ENCODE peak calls at places on chromosome 12, in four cellular contexts. A is K562, C is A549, E is GM12878. K is an unnamed sample.
A peak's percentile ranks its signal among the peaks of the same experiment; 100 is the strongest.

GRCh38 chr12:92421701-92422100 is 276.1 kb upstream of the BTG1 start:
- DNase-seq in E (no peak), A (no peak), C (peak; percentile 75), K (peak; percentile 71)

GRCh38 chr12:80187660-80188090 is 88.3 kb downstream of the OTOGL start:
- DNase-seq in C (no peak), E (peak; percentile 40), A (no peak), K (peak; percentile 41)

GRCh38 chr12:108704527-108704926 is 26.8 kb downstream of the CORO1C start:
- DNase-seq in C (no peak), E (no peak), A (no peak), K (no peak)

GRCh38 chr12:130448044-130448821 is 110.5 kb downstream of the PIWIL1 start:
- DNase-seq in C (no peak), E (no peak), A (peak; percentile 43), K (no peak)

GRCh38 chr12:34405286-34406227 is 383.3 kb downstream of the ALG10 start:
- DNase-seq in E (no peak), A (peak; percentile 0), C (no peak), K (no peak)

GRCh38 chr12:4140607-4141301 is 132.8 kb upstream of the CCND2 start:
- DNase-seq in A (no peak), C (no peak), E (no peak), K (no peak)

GRCh38 chr12:29640589-29641345 is 143.0 kb downstream of the TMTC1 start:
- DNase-seq in E (no peak), C (peak; percentile 35), A (no peak), K (peak; percentile 68)

GRCh38 chr12:120119395-120119973 is 2.9 kb upstream of the RAB35 start:
- DNase-seq in E (peak; percentile 91), A (no peak), C (peak; percentile 56), K (peak; percentile 90)

GRCh38 chr12:16325426-16325825 is 22.0 kb upstream of the MGST1 start:
- DNase-seq in E (no peak), C (no peak), A (no peak), K (no peak)

GRCh38 chr12:95258803-95259202 is 41.2 kb downstream of the VEZT start:
- DNase-seq in C (no peak), A (no peak), E (no peak), K (no peak)

GRCh38 chr12:132593938-132594358 is 16.4 kb downstream of the LRCOL1 start:
- DNase-seq in E (no peak), A (peak; percentile 89), C (peak; percentile 98), K (peak; percentile 84)

GRCh38 chr12:42935756-42936155 is 346.2 kb upstream of the PRICKLE1 start:
- DNase-seq in A (no peak), C (peak; percentile 18), E (no peak), K (peak; percentile 78)

GRCh38 chr12:124419292-124420040 is 124.6 kb downstream of the RFLNA start:
- DNase-seq in E (no peak), A (no peak), C (no peak), K (peak; percentile 97)

GRCh38 chr12:21429994-21430393 is 7.5 kb upstream of the PYROXD1 start:
- DNase-seq in C (no peak), E (no peak), A (no peak), K (no peak)

GRCh38 chr12:21433525-21433924 is 3.9 kb upstream of the PYROXD1 start:
- DNase-seq in C (no peak), A (no peak), E (no peak), K (no peak)

DNA sequence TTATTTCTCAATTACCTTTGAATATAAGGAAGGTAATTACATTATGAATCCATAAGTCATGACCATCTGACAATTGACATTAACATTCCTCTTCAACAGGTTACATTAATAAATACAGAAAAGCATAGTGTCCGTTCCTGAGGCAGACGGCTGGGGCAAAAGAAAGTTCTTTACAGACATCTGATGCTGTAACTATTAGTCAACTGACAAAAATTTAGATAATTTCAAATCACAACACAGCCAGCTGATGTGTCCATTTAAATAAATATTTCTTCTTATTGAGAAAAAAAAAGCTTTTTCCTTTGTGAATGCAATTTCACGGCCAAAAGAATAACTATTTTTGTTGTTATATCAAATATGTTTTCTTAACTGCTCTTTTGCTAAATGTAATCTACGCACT is 9.2 kb upstream of the PYROXD1 start:
- DNase-seq in C (no peak), E (no peak), A (no peak), K (peak; percentile 45)
- TF ChIP-seq RAD21 in C (no peak), E (no peak), A (no peak), K (no peak)

DNA sequence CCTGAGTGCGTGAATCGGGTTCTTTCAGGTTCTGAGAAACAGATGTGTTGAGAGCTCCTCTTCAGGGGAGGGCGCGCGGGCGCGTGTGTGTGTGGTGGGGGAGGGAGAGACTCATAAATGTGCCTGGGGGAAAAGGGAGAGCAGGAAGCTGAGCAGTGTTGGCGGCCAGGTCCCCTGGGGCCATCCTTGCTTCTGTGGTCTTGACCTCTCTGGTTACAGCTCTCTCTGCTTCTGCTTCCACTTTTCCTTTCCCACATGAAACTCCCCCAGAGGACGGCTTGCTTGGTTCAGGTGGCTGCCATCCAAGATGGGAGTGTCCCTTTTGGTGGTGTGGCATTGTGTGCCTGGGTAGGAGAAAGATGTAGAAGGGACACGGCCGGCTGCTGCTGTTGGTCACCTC is 4.2 kb downstream of the ATG101 start:
- DNase-seq in A (no peak), E (peak; percentile 63), C (no peak), K (no peak)
- TF ChIP-seq RAD21 in A (no peak), E (no peak), C (no peak), K (no peak)

DNA sequence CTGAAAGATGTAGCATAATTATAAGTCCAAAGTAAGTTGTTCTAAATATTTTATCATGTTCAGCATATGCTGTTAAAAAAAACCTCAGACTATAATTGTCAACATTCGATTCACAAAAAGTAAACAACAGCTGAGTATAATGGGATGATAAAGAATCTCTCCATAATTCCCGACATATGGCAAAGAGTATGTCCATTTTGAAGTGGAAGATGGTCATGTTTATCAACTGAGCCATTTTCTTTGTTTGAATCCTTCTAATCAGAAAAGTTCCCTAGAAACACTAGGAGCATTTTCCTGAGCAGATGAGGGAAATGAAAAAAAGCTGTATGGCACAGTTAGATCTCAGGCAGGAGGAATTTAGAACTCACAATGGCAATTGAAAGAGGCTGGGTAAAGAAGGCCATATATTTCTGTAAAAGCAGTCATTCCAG is 192.1 kb upstream of the AMIGO2 start:
- DNase-seq in E (no peak), A (no peak), C (peak; percentile 35), K (no peak)
- TF ChIP-seq RAD21 in E (no peak), A (no peak), C (no peak), K (no peak)

GRCh38 chr12:90548595-90548994 is 406.4 kb downstream of the CCER1 start:
- DNase-seq in E (no peak), C (no peak), A (no peak), K (no peak)

GRCh38 chr12:90543393-90543792 is 411.6 kb downstream of the CCER1 start:
- DNase-seq in E (no peak), A (no peak), C (no peak), K (peak; percentile 44)

GRCh38 chr12:90543841-90544240 is 411.1 kb downstream of the CCER1 start:
- DNase-seq in E (no peak), C (no peak), A (no peak), K (peak; percentile 66)

DNA sequence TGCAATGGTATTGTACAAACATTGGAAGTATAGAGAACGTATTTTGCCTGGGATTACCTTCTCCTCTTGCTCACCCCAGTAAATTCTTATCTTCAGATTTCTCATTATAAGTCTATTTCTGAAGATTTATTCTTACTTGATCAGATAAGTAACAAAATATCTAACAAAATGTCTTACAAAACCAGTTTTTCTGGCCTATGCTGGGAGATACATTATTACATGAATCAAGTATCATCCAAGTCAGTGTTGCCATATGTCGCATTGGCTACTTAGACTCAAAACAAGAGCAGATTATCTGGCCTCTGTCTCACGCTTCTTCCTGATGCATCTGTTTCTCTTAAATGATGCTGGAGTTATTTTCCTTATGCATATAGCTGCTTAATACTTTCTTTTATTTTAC is 408.5 kb downstream of the CCER1 start:
- DNase-seq in C (no peak), E (no peak), A (no peak), K (no peak)
- TF ChIP-seq RAD21 in C (no peak), E (no peak), A (no peak), K (no peak)

DNA sequence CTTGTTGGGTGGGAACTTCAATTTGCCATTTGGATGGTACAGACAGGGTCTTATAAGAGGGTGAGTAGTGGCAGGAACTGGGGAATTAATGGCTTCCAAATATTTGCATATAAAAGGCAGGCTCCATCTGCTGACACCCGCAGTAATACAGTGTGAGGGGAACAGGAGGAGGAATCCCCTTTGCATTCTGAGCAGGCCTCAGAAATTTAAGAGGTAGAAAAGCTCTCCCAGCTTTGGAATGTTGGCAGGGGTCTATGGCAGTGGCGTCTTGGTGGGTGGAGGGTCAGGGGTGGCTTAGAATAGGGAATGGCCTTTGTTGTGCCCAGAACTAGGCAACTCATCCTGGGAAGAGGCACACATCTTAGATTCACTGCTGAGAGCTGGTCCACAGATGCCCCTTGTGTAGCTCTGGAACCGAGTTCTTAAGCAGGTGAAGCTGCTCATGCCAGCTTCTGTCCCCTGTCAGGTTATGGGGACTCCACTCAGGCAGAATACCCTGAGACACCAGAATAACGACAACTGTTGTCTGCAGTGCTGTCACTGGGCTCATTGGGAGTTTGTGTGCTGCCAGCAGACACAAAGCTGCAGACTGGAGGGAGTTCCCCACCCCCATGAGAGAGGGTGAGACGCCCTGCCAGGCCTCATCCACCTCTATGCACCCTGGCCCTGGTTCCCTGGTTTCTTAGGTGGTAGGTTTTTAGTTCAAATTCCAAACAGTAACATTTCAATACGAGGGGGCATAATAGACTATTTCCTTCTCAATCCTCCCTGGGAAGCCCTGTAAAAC is 190.1 kb downstream of the MON2 start:
- DNase-seq in E (no peak), A (no peak), C (no peak), K (no peak)
- TF ChIP-seq RAD21 in E (no peak), A (no peak), C (no peak), K (no peak)